ENCODE peak calls at places on chromosomes 2 and 18, in eight cellular contexts. B is T-cell; Q is chondrocyte; I is activated CD4-positive, alpha-beta T cell treated with anti-CD3 and anti-CD28 coated beads for 36 hours; K is fibroblast of lung; G is HTR-8/SVneo; M is K562; W is HT1080. Y is an unnamed sample.

GRCh38 chr18:2606335-2606734 is 35.0 kb downstream of the NDC80 start:
- DNase-seq in B (no peak), Q (no peak), I (no peak), K (no peak), G (no peak), M (no peak), W (no peak), Y (no peak)

GRCh38 chr2:198615972-198616371 is 811.6 kb downstream of the PLCL1 start:
- DNase-seq in B (no peak), Q (no peak), I (no peak), K (peak), G (no peak), M (no peak), W (peak), Y (no peak)

GRCh38 chr2:86037141-86037794 is 68.4 kb downstream of the POLR1A start:
- DNase-seq in B (no peak), Q (peak), I (peak), K (peak), G (no peak), M (no peak), W (peak), Y (peak)

GRCh38 chr2:160411167-160411566 is 82.4 kb downstream of the RBMS1 start:
- DNase-seq in B (no peak), Q (no peak), I (peak), K (no peak), G (no peak), M (no peak), W (peak), Y (peak)

GRCh38 chr2:200614249-200614648 is 28.4 kb downstream of the AOX1 start:
- DNase-seq in B (no peak), Q (no peak), I (peak), K (no peak), G (no peak), M (no peak), W (no peak), Y (no peak)

GRCh38 chr2:30757737-30758136 is 49.5 kb downstream of the CAPN13 start:
- DNase-seq in B (no peak), Q (peak), I (no peak), K (no peak), G (no peak), M (no peak), W (no peak), Y (no peak)

GRCh38 chr2:158600155-158600802 is 143.5 kb downstream of the PKP4 start:
- DNase-seq in B (no peak), Q (no peak), I (no peak), K (peak), G (peak), M (no peak), W (peak), Y (peak)

GRCh38 chr2:240894836-240895558 is 959 bp downstream of the MAB21L4 start:
- DNase-seq in B (no peak), Q (no peak), I (no peak), K (no peak), G (no peak), M (no peak), W (no peak), Y (no peak)

GRCh38 chr2:219112651-219113338 is 47.8 kb downstream of the NHEJ1 start:
- DNase-seq in B (no peak), Q (no peak), I (no peak), K (no peak), G (no peak), M (no peak), W (no peak), Y (no peak)

GRCh38 chr2:174198846-174199564 is 49.3 kb downstream of the OLA1 start:
- DNase-seq in B (no peak), Q (no peak), I (no peak), K (no peak), G (no peak), M (no peak), W (no peak), Y (peak)

GRCh38 chr2:16326736-16327300 is 338.8 kb downstream of the CYRIA start:
- DNase-seq in B (no peak), Q (no peak), I (no peak), K (no peak), G (no peak), M (no peak), W (no peak), Y (no peak)